ENCODE peak calls at places on chromosome 10, in seven cellular contexts. One of them, this sample, is unnamed.

GRCh38 chr10:30413996-30414576 is 19.9 kb upstream of the MAP3K8 start:
- DNase-seq in body of pancreas: peak; percentile 25
- DNase-seq in lower lobe of right lung: no peak
- DNase-seq in GM23248: peak; percentile 83
- DNase-seq in adipocyte: peak; percentile 91
- DNase-seq in MM.1S: peak; percentile 70
- DNase-seq in astrocyte: peak; percentile 32
- DNase-seq in this sample: peak; percentile 46

GRCh38 chr10:84224411-84225028 is 824 bp downstream of the LRIT2 start:
- DNase-seq in GM23248: no peak
- DNase-seq in MM.1S: no peak
- DNase-seq in adipocyte: peak; percentile 4
- DNase-seq in astrocyte: no peak
- DNase-seq in lower lobe of right lung: no peak
- DNase-seq in body of pancreas: no peak
- DNase-seq in this sample: no peak

GRCh38 chr10:3186365-3186764 is 13.8 kb upstream of the PITRM1 start:
- DNase-seq in body of pancreas: no peak
- DNase-seq in lower lobe of right lung: no peak
- DNase-seq in astrocyte: no peak
- DNase-seq in GM23248: no peak
- DNase-seq in MM.1S: no peak
- DNase-seq in adipocyte: no peak
- DNase-seq in this sample: peak; percentile 47

GRCh38 chr10:116056445-116057293 is 216.3 kb downstream of the GFRA1 start:
- DNase-seq in astrocyte: no peak
- DNase-seq in body of pancreas: no peak
- DNase-seq in lower lobe of right lung: no peak
- DNase-seq in GM23248: peak; percentile 18
- DNase-seq in MM.1S: no peak
- DNase-seq in adipocyte: peak; percentile 74
- DNase-seq in this sample: no peak

GRCh38 chr10:16894834-16895233 is 77.6 kb upstream of the RSU1 start:
- DNase-seq in body of pancreas: no peak
- DNase-seq in GM23248: no peak
- DNase-seq in adipocyte: no peak
- DNase-seq in astrocyte: no peak
- DNase-seq in MM.1S: no peak
- DNase-seq in lower lobe of right lung: no peak
- DNase-seq in this sample: no peak

GRCh38 chr10:29600067-29600466 is 34.7 kb downstream of the SVIL start:
- DNase-seq in lower lobe of right lung: no peak
- DNase-seq in adipocyte: no peak
- DNase-seq in MM.1S: no peak
- DNase-seq in astrocyte: peak; percentile 64
- DNase-seq in body of pancreas: no peak
- DNase-seq in GM23248: peak; percentile 65
- DNase-seq in this sample: no peak

GRCh38 chr10:32489935-32490334 is 44.0 kb downstream of the CCDC7 start:
- DNase-seq in lower lobe of right lung: no peak
- DNase-seq in MM.1S: no peak
- DNase-seq in adipocyte: no peak
- DNase-seq in astrocyte: peak; percentile 2
- DNase-seq in GM23248: no peak
- DNase-seq in body of pancreas: no peak
- DNase-seq in this sample: no peak

GRCh38 chr10:15321431-15322321 is 49.4 kb downstream of the FAM171A1 start:
- DNase-seq in astrocyte: peak; percentile 61
- DNase-seq in body of pancreas: no peak
- DNase-seq in lower lobe of right lung: no peak
- DNase-seq in MM.1S: no peak
- DNase-seq in adipocyte: peak; percentile 77
- DNase-seq in GM23248: peak; percentile 64
- DNase-seq in this sample: no peak

GRCh38 chr10:17607603-17608332 is 9.4 kb downstream of the HACD1 start:
- DNase-seq in MM.1S: peak; percentile 46
- DNase-seq in body of pancreas: no peak
- DNase-seq in GM23248: peak; percentile 75
- DNase-seq in astrocyte: peak; percentile 31
- DNase-seq in lower lobe of right lung: no peak
- DNase-seq in adipocyte: peak; percentile 83
- DNase-seq in this sample: peak; percentile 53

GRCh38 chr10:73838827-73839226 is 27.4 kb upstream of the NDST2 start:
- DNase-seq in GM23248: peak; percentile 64
- DNase-seq in body of pancreas: no peak
- DNase-seq in adipocyte: no peak
- DNase-seq in MM.1S: no peak
- DNase-seq in astrocyte: no peak
- DNase-seq in lower lobe of right lung: no peak
- DNase-seq in this sample: no peak

GRCh38 chr10:21402606-21403083 is 122.8 kb downstream of the SKIDA1 start:
- DNase-seq in body of pancreas: no peak
- DNase-seq in GM23248: peak; percentile 17
- DNase-seq in adipocyte: no peak
- DNase-seq in astrocyte: peak; percentile 45
- DNase-seq in MM.1S: no peak
- DNase-seq in lower lobe of right lung: no peak
- DNase-seq in this sample: no peak

GRCh38 chr10:104937528-104937927 is 296.4 kb downstream of the SORCS3 start:
- DNase-seq in lower lobe of right lung: no peak
- DNase-seq in GM23248: peak; percentile 86
- DNase-seq in MM.1S: no peak
- DNase-seq in astrocyte: peak; percentile 98
- DNase-seq in body of pancreas: peak; percentile 66
- DNase-seq in adipocyte: no peak
- DNase-seq in this sample: no peak

GRCh38 chr10:29102233-29102632 is 186.6 kb upstream of the LYZL1 start:
- DNase-seq in MM.1S: no peak
- DNase-seq in lower lobe of right lung: no peak
- DNase-seq in body of pancreas: no peak
- DNase-seq in adipocyte: no peak
- DNase-seq in astrocyte: peak; percentile 41
- DNase-seq in GM23248: no peak
- DNase-seq in this sample: no peak

GRCh38 chr10:86768431-86768830 is 12.0 kb downstream of the BMPR1A start:
- DNase-seq in GM23248: no peak
- DNase-seq in lower lobe of right lung: no peak
- DNase-seq in adipocyte: no peak
- DNase-seq in MM.1S: no peak
- DNase-seq in astrocyte: no peak
- DNase-seq in body of pancreas: no peak
- DNase-seq in this sample: no peak
- H3K4me1 ChIP-seq in GM23248: no peaks in the 10 kb centered on the region
- H3K4me1 ChIP-seq in lower lobe of right lung: peaks cover 18% of the 10 kb centered on the region
- H3K4me1 ChIP-seq in adipocyte: no peaks in the 10 kb centered on the region
- H3K4me1 ChIP-seq in MM.1S: no peaks in the 10 kb centered on the region
- H3K4me1 ChIP-seq in astrocyte: no peaks in the 10 kb centered on the region
- H3K4me1 ChIP-seq in body of pancreas: peaks cover 20% of the 10 kb centered on the region
- H3K4me1 ChIP-seq in this sample: peaks cover 8% of the 10 kb centered on the region

GRCh38 chr10:101222247-101222531 is 7.1 kb downstream of the LBX1 start:
- DNase-seq in GM23248: no peak
- DNase-seq in lower lobe of right lung: no peak
- DNase-seq in MM.1S: no peak
- DNase-seq in adipocyte: no peak
- DNase-seq in body of pancreas: no peak
- DNase-seq in astrocyte: no peak
- DNase-seq in this sample: no peak

GRCh38 chr10:101223274-101224059 is 5.8 kb downstream of the LBX1 start:
- DNase-seq in body of pancreas: no peak
- DNase-seq in GM23248: peak; percentile 44
- DNase-seq in adipocyte: no peak
- DNase-seq in astrocyte: no peak
- DNase-seq in MM.1S: no peak
- DNase-seq in lower lobe of right lung: no peak
- DNase-seq in this sample: no peak

GRCh38 chr10:101219946-101220451 is 9.3 kb downstream of the LBX1 start:
- DNase-seq in adipocyte: no peak
- DNase-seq in lower lobe of right lung: no peak
- DNase-seq in MM.1S: no peak
- DNase-seq in body of pancreas: no peak
- DNase-seq in GM23248: no peak
- DNase-seq in astrocyte: no peak
- DNase-seq in this sample: no peak

GRCh38 chr10:101222683-101223273 is 6.5 kb downstream of the LBX1 start:
- DNase-seq in GM23248: peak; percentile 56
- DNase-seq in body of pancreas: no peak
- DNase-seq in astrocyte: no peak
- DNase-seq in MM.1S: no peak
- DNase-seq in adipocyte: peak; percentile 42
- DNase-seq in lower lobe of right lung: no peak
- DNase-seq in this sample: peak; percentile 23

GRCh38 chr10:101221479-101222246 is 7.6 kb downstream of the LBX1 start:
- DNase-seq in body of pancreas: no peak
- DNase-seq in astrocyte: no peak
- DNase-seq in GM23248: no peak
- DNase-seq in adipocyte: no peak
- DNase-seq in MM.1S: no peak
- DNase-seq in lower lobe of right lung: no peak
- DNase-seq in this sample: no peak
- H3K27me3 ChIP-seq in body of pancreas: peaks cover 22% of the 10 kb centered on the region
- H3K27me3 ChIP-seq in astrocyte: peaks cover 95% of the 10 kb centered on the region
- H3K27me3 ChIP-seq in GM23248: peaks cover 97% of the 10 kb centered on the region
- H3K27me3 ChIP-seq in adipocyte: peaks cover 91% of the 10 kb centered on the region
- H3K27me3 ChIP-seq in MM.1S: peaks cover 95% of the 10 kb centered on the region
- H3K27me3 ChIP-seq in lower lobe of right lung: peaks cover 100% of the 10 kb centered on the region
- H3K27me3 ChIP-seq in this sample: peaks cover 86% of the 10 kb centered on the region

DNA sequence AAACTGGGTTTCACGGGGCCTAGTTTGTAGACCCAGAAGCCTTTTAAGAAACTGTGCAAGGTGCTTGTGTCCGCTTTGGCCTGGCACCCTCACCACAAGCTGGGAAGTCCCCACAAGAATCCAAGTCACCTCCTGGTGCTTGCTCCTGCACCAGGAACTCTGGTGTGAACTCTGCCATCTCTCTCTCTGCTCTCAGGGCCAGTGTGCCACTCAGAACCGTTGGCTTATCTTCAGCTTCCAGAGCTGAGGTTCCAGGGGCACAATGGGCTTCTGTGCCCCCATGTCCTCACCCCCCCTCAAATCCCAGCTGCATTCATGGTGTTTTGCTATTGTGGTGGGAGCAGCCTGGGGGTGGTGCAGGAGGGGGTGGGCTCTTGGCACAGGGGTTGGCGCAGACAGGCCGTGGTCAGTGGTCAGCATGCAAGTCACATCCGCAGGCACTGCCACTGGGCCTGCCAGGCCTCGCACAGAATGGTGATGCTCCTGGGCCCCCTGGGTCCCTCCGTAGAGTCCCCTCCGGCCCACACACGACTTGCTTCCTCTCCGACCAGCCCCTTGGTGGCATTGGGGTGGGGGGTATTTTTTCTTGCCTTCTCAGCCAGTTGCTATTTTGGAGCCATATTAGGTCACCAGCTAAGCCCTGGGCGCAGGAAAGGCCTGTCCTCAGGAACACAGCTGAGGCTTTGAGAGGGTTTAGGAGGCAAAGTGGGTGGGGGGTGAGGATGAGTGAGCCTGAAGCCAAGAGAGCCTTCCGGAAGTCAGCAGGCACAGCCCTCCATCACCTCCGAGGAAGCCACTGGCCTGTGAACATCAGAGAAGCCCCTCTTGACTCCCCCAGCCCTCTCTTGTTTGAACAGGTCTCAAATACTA is 3.0 kb downstream of the ZCCHC24 start:
- DNase-seq in GM23248: no peak
- DNase-seq in adipocyte: no peak
- DNase-seq in astrocyte: no peak
- DNase-seq in body of pancreas: no peak
- DNase-seq in lower lobe of right lung: no peak
- DNase-seq in MM.1S: no peak
- DNase-seq in this sample: no peak
- H3K4me1 ChIP-seq in GM23248: peaks cover 40% of the 10 kb centered on the region
- H3K4me1 ChIP-seq in adipocyte: peaks cover 61% of the 10 kb centered on the region
- H3K4me1 ChIP-seq in astrocyte: peaks cover 51% of the 10 kb centered on the region
- H3K4me1 ChIP-seq in body of pancreas: peaks cover 31% of the 10 kb centered on the region
- H3K4me1 ChIP-seq in lower lobe of right lung: peaks cover 47% of the 10 kb centered on the region
- H3K4me1 ChIP-seq in MM.1S: peaks cover 4% of the 10 kb centered on the region
- H3K4me1 ChIP-seq in this sample: peaks cover 21% of the 10 kb centered on the region

DNA sequence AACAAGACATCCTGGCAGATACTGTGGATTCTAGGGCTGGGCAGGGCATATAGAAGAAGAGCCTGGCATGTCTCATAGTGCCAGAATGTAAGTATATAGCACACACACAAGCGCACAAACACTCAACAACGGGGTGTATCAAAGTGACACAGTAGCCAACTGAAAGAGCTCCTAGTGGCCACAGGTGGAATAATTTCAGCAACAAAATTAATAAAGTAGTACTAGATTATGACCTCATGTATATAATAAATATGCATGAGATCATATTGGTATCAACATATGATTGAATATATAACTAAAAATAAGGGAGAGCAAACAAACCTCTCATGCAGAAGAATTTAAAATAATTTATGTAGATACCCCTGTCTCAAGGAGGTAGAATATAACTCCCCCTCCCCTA is 72.4 kb upstream of the CXCL12 start:
- DNase-seq in MM.1S: no peak
- DNase-seq in lower lobe of right lung: no peak
- DNase-seq in adipocyte: no peak
- DNase-seq in astrocyte: no peak
- DNase-seq in body of pancreas: no peak
- DNase-seq in GM23248: no peak
- DNase-seq in this sample: no peak
- H3K27me3 ChIP-seq in MM.1S: no peaks in the 10 kb centered on the region
- H3K27me3 ChIP-seq in lower lobe of right lung: no peaks in the 10 kb centered on the region
- H3K27me3 ChIP-seq in adipocyte: peaks cover 8% of the 10 kb centered on the region
- H3K27me3 ChIP-seq in astrocyte: no peaks in the 10 kb centered on the region
- H3K27me3 ChIP-seq in body of pancreas: no peaks in the 10 kb centered on the region
- H3K27me3 ChIP-seq in GM23248: peaks cover 15% of the 10 kb centered on the region
- H3K27me3 ChIP-seq in this sample: no peaks in the 10 kb centered on the region

GRCh38 chr10:103839867-103840746 is 15.3 kb downstream of the SH3PXD2A start:
- DNase-seq in lower lobe of right lung: peak; percentile 79
- DNase-seq in astrocyte: no peak
- DNase-seq in MM.1S: no peak
- DNase-seq in adipocyte: no peak
- DNase-seq in body of pancreas: no peak
- DNase-seq in GM23248: no peak
- DNase-seq in this sample: no peak
- H3K4me1 ChIP-seq in lower lobe of right lung: peaks cover 53% of the 10 kb centered on the region
- H3K4me1 ChIP-seq in astrocyte: peaks cover 12% of the 10 kb centered on the region
- H3K4me1 ChIP-seq in MM.1S: peaks cover 7% of the 10 kb centered on the region
- H3K4me1 ChIP-seq in adipocyte: peaks cover 18% of the 10 kb centered on the region
- H3K4me1 ChIP-seq in body of pancreas: peaks cover 57% of the 10 kb centered on the region
- H3K4me1 ChIP-seq in GM23248: peaks cover 26% of the 10 kb centered on the region
- H3K4me1 ChIP-seq in this sample: no peaks in the 10 kb centered on the region

This sample was measured in CD4-positive, alpha-beta memory T cell.